ENCODE peak calls at places on chromosomes 13 and 19, in seven cellular contexts. K is mucosa of descending colon, N is endodermal cell, E is PC-3, Q is colonic mucosa, M is GM12865, F is psoas muscle. I is an unnamed sample.

GRCh38 chr13:60514891-60515290 is 117.9 kb downstream of the TDRD3 start:
- DNase-seq in K (no peak), N (no peak), E (no peak), Q (no peak), M (no peak), F (no peak), I (no peak)

GRCh38 chr13:44938854-44939253 is 50.4 kb downstream of the NUFIP1 start:
- DNase-seq in K (no peak), N (no peak), E (no peak), Q (no peak), M (no peak), F (no peak), I (no peak)

GRCh38 chr13:112859817-112860190 is 109.2 kb upstream of the MCF2L start:
- DNase-seq in K (no peak), N (peak), E (peak), Q (no peak), M (peak), F (peak), I (peak)

GRCh38 chr19:45068041-45068440 is 8.2 kb downstream of the ZNF296 start:
- DNase-seq in K (no peak), N (no peak), E (no peak), Q (no peak), M (no peak), F (no peak), I (no peak)

GRCh38 chr19:45595814-45596213 is 6.2 kb downstream of the GPR4 start:
- DNase-seq in K (no peak), N (no peak), E (no peak), Q (no peak), M (no peak), F (no peak), I (peak)

GRCh38 chr13:18232994-18233782 is 948.4 kb downstream of the TUBA3C start:
- DNase-seq in K (no peak), N (no peak), E (no peak), Q (no peak), M (no peak), F (no peak), I (no peak)

GRCh38 chr19:49423985-49424303 is 703 bp upstream of the PTH2 start:
- DNase-seq in K (no peak), N (no peak), E (no peak), Q (no peak), M (no peak), F (no peak), I (no peak)

GRCh38 chr19:29871143-29871542 is 59.4 kb downstream of the CCNE1 start:
- DNase-seq in K (no peak), N (no peak), E (no peak), Q (no peak), M (no peak), F (no peak), I (no peak)

GRCh38 chr13:63209330-63210017 is 1793.8 kb upstream of the PCDH20 start:
- DNase-seq in K (no peak), N (no peak), E (no peak), Q (no peak), M (no peak), F (no peak), I (peak)

GRCh38 chr13:40109324-40109958 is 454.0 kb downstream of the COG6 start:
- DNase-seq in K (no peak), N (no peak), E (peak), Q (no peak), M (no peak), F (no peak), I (peak)

GRCh38 chr13:51621597-51621996 is 37.3 kb downstream of the WDFY2 start:
- DNase-seq in K (no peak), N (no peak), E (no peak), Q (no peak), M (no peak), F (no peak), I (no peak)

GRCh38 chr13:78121459-78122348 is 203.1 kb upstream of the EDNRB start:
- DNase-seq in K (peak), N (peak), E (peak), Q (peak), M (peak), F (peak), I (peak)

GRCh38 chr19:15412832-15413231 is 6.0 kb downstream of the AKAP8L start:
- DNase-seq in K (no peak), N (peak), E (no peak), Q (no peak), M (no peak), F (no peak), I (no peak)

GRCh38 chr19:31214086-31214485 is 135.2 kb downstream of the TSHZ3 start:
- DNase-seq in K (peak), N (no peak), E (peak), Q (peak), M (no peak), F (peak), I (peak)

GRCh38 chr19:39582891-39583625 is 19.3 kb upstream of the LGALS13 start:
- DNase-seq in K (peak), N (no peak), E (no peak), Q (no peak), M (peak), F (no peak), I (no peak)

GRCh38 chr19:48551437-48552302 is at the start of gene SULT2B1:
- DNase-seq in K (peak), N (no peak), E (peak), Q (peak), M (no peak), F (no peak), I (no peak)

GRCh38 chr13:54232700-54233099 is 1204.1 kb downstream of the OLFM4 start:
- DNase-seq in K (no peak), N (no peak), E (peak), Q (no peak), M (no peak), F (no peak), I (no peak)

GRCh38 chr13:41605319-41606285 is 148.3 kb downstream of the RGCC start:
- DNase-seq in K (no peak), N (no peak), E (no peak), Q (no peak), M (no peak), F (no peak), I (no peak)

GRCh38 chr13:102400619-102401125 is 1.2 kb downstream of the FGF14 start:
- DNase-seq in K (no peak), N (peak), E (no peak), Q (no peak), M (no peak), F (peak), I (no peak)

GRCh38 chr19:6721773-6722172 is 1.3 kb upstream of the C3 start:
- DNase-seq in K (no peak), N (no peak), E (no peak), Q (no peak), M (peak), F (peak), I (no peak)

GRCh38 chr19:36915992-36916830 is at the start of the genes ZNF568 and ZNF829:
- DNase-seq in K (peak), N (peak), E (no peak), Q (peak), M (peak), F (peak), I (peak)

GRCh38 chr19:8116437-8117293 is 32.7 kb downstream of the FBN3 start:
- DNase-seq in K (peak), N (no peak), E (peak), Q (no peak), M (peak), F (no peak), I (no peak)

GRCh38 chr19:33192010-33192409 is 2.1 kb upstream of the LRP3 start:
- DNase-seq in K (no peak), N (peak), E (no peak), Q (no peak), M (no peak), F (peak), I (no peak)
- TF ChIP-seq CTCF in K (no peak), N (peak), E (peak), Q (no peak), M (peak), F (no peak), I (peak)

DNA sequence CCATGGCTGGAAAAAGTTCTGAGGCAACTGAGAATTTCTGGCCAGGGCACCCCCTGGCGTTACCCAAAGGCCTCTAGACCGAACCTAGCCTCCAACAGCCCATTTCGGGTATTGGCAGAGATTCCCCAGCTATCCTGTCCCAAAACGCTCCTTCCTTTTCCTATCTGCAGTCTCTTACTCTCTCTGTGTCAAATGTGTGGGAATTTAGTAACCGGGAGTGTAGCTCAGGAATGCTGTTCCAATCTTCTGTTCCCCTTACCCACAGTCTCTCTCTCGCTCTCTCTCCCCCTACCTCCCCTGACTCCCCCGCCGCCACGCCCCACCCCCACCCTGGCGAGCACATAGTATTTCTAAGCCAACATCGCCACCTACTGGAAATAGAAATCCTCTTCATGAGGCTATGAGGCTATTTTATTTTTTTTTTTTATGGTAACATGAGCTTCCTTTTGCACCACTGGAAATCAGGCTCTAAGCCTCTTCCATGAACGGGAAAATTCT is 27.0 kb downstream of the OXGR1 start:
- DNase-seq in K (no peak), N (peak), E (peak), Q (no peak), M (no peak), F (no peak), I (no peak)
- TF ChIP-seq CTCF in K (no peak), N (peak), E (no peak), Q (no peak), M (no peak), F (no peak), I (peak)

GRCh38 chr19:1924320-1924961 is 16.5 kb upstream of the CSNK1G2 start:
- DNase-seq in K (no peak), N (no peak), E (no peak), Q (no peak), M (no peak), F (no peak), I (no peak)

GRCh38 chr19:1921326-1921725 is 16.1 kb downstream of the ADAT3 start:
- DNase-seq in K (no peak), N (no peak), E (no peak), Q (no peak), M (no peak), F (no peak), I (no peak)

GRCh38 chr19:1921825-1922224 is 16.6 kb downstream of the ADAT3 start:
- DNase-seq in K (no peak), N (no peak), E (no peak), Q (no peak), M (peak), F (no peak), I (no peak)

GRCh38 chr19:1922803-1923202 is 17.6 kb downstream of the ADAT3 start:
- DNase-seq in K (no peak), N (no peak), E (no peak), Q (no peak), M (no peak), F (no peak), I (no peak)

DNA sequence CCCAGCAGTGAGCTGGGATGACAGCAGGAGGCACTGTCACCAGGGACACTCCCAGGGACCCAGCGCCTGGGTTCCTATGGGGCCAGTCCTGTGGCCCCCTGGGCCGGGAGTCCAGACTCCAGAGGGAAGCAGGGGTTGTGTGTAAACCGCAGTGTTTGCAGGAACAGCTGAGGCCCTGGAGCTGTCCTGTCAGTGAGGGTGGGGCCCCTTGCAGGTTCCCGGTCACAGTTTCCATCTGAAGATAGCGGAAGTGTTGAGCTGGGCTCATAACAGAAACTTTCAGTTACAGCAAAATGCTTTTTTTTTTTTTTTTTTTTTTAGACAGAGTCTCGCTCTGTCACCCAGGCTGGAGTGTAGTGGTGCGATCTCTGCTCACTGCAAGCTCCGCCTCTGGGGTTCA is 17.7 kb upstream of the CSNK1G2 start:
- DNase-seq in K (no peak), N (no peak), E (no peak), Q (no peak), M (peak), F (no peak), I (no peak)
- TF ChIP-seq CTCF in K (no peak), N (no peak), E (no peak), Q (no peak), M (peak), F (no peak), I (no peak)

DNA sequence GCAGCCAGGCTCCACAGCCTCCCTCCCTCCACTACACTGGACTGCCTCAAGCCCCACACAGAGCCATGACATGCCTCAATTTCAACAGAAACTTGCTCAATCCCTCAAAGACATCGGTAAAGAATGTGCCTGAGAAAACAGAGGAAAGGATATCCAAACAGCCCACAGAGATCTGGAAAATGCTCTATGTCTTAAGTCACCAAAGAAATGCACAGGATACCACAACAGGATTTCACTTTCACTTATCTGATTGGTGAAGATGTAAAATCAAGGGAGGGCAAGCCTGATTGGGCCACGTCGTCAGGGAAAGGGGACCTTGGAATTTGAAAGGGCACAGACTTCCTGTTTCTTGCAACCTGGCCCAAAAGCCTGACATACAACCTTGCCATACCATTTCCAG is 14.2 kb downstream of the CACNA1A start:
- DNase-seq in K (no peak), N (peak), E (peak), Q (no peak), M (no peak), F (no peak), I (peak)
- TF ChIP-seq CTCF in K (no peak), N (no peak), E (no peak), Q (no peak), M (no peak), F (no peak), I (no peak)

GRCh38 chr19:1848399-1849131 is at the start of gene REXO1:
- DNase-seq in K (peak), N (peak), E (peak), Q (peak), M (peak), F (peak), I (peak)

GRCh38 chr19:1849132-1849474 is 820 bp upstream of the REXO1 start:
- DNase-seq in K (no peak), N (no peak), E (no peak), Q (no peak), M (no peak), F (no peak), I (no peak)

GRCh38 chr19:1846517-1847205 is 1.6 kb downstream of the REXO1 start:
- DNase-seq in K (no peak), N (no peak), E (no peak), Q (no peak), M (no peak), F (no peak), I (no peak)

GRCh38 chr19:1847348-1847683 is 967 bp downstream of the REXO1 start:
- DNase-seq in K (no peak), N (no peak), E (no peak), Q (no peak), M (no peak), F (no peak), I (no peak)

DNA sequence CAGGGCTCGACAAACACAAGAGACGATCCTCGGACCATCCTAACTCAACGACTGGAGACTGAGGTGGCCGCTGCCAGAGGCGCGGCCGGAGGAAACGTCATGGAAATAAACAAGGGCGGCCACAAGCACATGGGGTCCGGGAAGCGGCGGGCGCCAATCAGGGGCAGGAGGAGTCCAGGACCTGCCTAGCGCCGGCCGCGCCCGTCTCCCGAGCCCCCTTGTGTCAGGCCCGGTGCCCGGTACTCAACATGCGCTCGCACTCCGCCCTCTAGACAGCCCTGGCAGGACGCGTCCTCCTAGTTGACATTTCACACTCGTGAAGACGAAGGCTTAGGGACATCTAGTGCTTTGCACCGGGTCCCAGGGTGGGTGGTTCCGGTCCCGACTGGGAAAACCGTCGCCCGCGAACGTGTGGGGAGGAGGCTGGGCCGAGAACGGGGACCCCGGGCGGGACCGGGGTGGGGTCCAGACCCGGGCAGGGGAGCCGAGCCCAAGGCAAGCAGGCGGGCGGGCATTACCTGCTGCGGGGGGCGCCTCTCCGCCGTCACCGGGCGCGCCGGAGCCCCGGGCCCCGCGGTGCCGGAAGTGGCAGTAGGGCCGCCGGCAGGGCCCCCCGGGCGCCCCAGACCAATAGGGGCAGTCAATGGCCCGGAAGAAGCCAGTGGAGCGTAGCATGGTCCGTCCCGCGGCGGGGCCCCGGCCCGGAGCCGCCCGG is 442 bp downstream of the REXO1 start:
- DNase-seq in K (no peak), N (peak), E (peak), Q (peak), M (peak), F (no peak), I (peak)
- TF ChIP-seq CTCF in K (no peak), N (no peak), E (no peak), Q (no peak), M (no peak), F (no peak), I (no peak)

DNA sequence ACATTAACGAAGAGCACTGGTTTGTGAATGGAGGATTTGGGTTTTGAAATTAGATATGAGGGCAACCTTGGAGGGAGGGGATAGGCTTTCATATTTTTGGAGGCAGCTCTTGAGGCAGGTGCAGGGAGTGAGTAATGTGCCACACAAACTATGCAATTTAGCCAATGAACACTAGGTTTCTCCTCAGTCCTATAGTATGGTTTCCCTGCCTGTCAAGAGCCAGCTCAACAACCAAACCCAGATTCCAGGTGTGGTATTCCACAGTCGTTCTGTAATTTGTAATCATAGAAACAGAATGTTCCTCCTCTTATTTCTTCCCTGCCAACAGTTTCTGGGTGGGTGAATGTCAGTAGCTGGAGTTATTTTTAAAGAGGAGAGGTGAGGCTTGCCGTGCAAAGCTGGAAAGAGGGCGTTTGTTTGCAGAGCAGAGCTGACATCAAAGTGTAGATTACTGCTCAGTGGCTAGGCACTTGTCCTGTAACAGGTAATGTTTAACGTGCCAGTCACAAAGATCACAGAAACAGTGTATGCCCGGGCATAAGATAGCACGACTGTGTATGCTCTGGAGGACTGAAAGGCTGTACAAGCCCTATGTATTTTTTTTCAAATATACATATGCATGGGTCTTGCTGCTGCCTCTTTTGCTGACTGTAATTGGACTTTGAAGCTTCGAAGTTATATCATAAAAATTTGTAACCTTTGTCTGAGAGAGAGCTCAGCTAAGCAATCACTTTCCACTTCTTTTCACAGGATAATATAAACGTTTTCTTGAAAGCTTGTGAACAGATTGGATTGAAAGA is 124.3 kb downstream of the LMO7 start:
- DNase-seq in K (peak), N (no peak), E (peak), Q (peak), M (no peak), F (peak), I (peak)
- TF ChIP-seq CTCF in K (no peak), N (peak), E (peak), Q (no peak), M (no peak), F (peak), I (peak)

GRCh38 chr13:43787998-43788397 is 1.2 kb upstream of the ENOX1 start:
- DNase-seq in K (no peak), N (no peak), E (peak), Q (no peak), M (peak), F (no peak), I (peak)
- TF ChIP-seq CTCF in K (no peak), N (peak), E (peak), Q (no peak), M (peak), F (no peak), I (peak)

GRCh38 chr13:27713767-27714166 is 78.5 kb upstream of the GSX1 start:
- DNase-seq in K (no peak), N (no peak), E (no peak), Q (no peak), M (no peak), F (no peak), I (no peak)

GRCh38 chr13:27708325-27708724 is 84.0 kb upstream of the GSX1 start:
- DNase-seq in K (no peak), N (no peak), E (no peak), Q (no peak), M (no peak), F (no peak), I (no peak)

GRCh38 chr13:27709779-27710178 is 82.5 kb upstream of the GSX1 start:
- DNase-seq in K (no peak), N (no peak), E (no peak), Q (no peak), M (no peak), F (no peak), I (no peak)

DNA sequence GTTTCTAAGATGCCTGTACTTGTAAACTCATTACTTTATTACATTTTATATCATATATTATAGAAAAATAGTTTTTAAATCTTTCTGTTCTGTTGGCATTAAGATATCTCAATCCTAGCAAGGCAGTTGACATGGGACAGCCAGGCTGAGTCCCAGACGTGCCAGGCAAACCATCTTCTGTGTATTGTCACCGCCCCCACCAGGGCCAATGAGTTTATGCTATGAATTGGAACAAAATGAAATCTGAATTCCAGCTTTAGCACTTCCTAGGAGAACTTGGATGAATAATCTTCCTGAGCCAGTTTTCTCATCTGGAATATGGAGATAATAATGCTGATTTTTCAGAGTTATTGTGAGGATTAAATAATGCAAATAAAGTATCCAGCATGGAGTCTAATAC is 79.9 kb upstream of the GSX1 start:
- DNase-seq in K (peak), N (no peak), E (peak), Q (no peak), M (no peak), F (no peak), I (no peak)
- TF ChIP-seq CTCF in K (no peak), N (peak), E (peak), Q (no peak), M (peak), F (peak), I (peak)

I was measured in IMR-90.